ENCODE peak calls at places on chromosomes 3 and 15, in seven cellular contexts. One of them, this sample, is unnamed.

GRCh38 chr3:30187366-30187765 is 419.0 kb upstream of the TGFBR2 start:
- DNase-seq in OCI-LY7: no peak
- DNase-seq in tibial artery: no peak
- DNase-seq in caudate nucleus: no peak
- DNase-seq in activated CD4-positive, CD25-positive, alpha-beta regulatory T cell treated with anti-CD3 and anti-CD28 coated beads, Interleukin-2, amount 50 U/mL, for 72 hours: no peak
- DNase-seq in fibroblast of mammary gland: no peak
- DNase-seq in H7: no peak
- DNase-seq in this sample: no peak

GRCh38 chr15:78206326-78207109 is 27.8 kb downstream of the ACSBG1 start:
- DNase-seq in caudate nucleus: no peak
- DNase-seq in activated CD4-positive, CD25-positive, alpha-beta regulatory T cell treated with anti-CD3 and anti-CD28 coated beads, Interleukin-2, amount 50 U/mL, for 72 hours: peak
- DNase-seq in fibroblast of mammary gland: no peak
- DNase-seq in H7: peak
- DNase-seq in tibial artery: no peak
- DNase-seq in OCI-LY7: no peak
- DNase-seq in this sample: no peak

GRCh38 chr3:17137321-17137826 is 252.6 kb downstream of the PLCL2 start:
- DNase-seq in H7: no peak
- DNase-seq in activated CD4-positive, CD25-positive, alpha-beta regulatory T cell treated with anti-CD3 and anti-CD28 coated beads, Interleukin-2, amount 50 U/mL, for 72 hours: no peak
- DNase-seq in tibial artery: no peak
- DNase-seq in caudate nucleus: no peak
- DNase-seq in fibroblast of mammary gland: no peak
- DNase-seq in OCI-LY7: no peak
- DNase-seq in this sample: no peak

GRCh38 chr15:29088666-29089065 is 181.0 kb downstream of the NSMCE3 start:
- DNase-seq in fibroblast of mammary gland: no peak
- DNase-seq in H7: no peak
- DNase-seq in caudate nucleus: no peak
- DNase-seq in OCI-LY7: no peak
- DNase-seq in tibial artery: peak
- DNase-seq in activated CD4-positive, CD25-positive, alpha-beta regulatory T cell treated with anti-CD3 and anti-CD28 coated beads, Interleukin-2, amount 50 U/mL, for 72 hours: no peak
- DNase-seq in this sample: no peak

GRCh38 chr15:75830910-75831805 is 12.1 kb upstream of the UBE2Q2 start:
- DNase-seq in activated CD4-positive, CD25-positive, alpha-beta regulatory T cell treated with anti-CD3 and anti-CD28 coated beads, Interleukin-2, amount 50 U/mL, for 72 hours: no peak
- DNase-seq in fibroblast of mammary gland: no peak
- DNase-seq in caudate nucleus: no peak
- DNase-seq in H7: no peak
- DNase-seq in tibial artery: no peak
- DNase-seq in OCI-LY7: no peak
- DNase-seq in this sample: no peak

GRCh38 chr3:185677146-185677829 is 91.2 kb downstream of the SENP2 start:
- DNase-seq in OCI-LY7: peak
- DNase-seq in activated CD4-positive, CD25-positive, alpha-beta regulatory T cell treated with anti-CD3 and anti-CD28 coated beads, Interleukin-2, amount 50 U/mL, for 72 hours: no peak
- DNase-seq in H7: peak
- DNase-seq in fibroblast of mammary gland: peak
- DNase-seq in tibial artery: no peak
- DNase-seq in caudate nucleus: no peak
- DNase-seq in this sample: peak

GRCh38 chr3:8519774-8520448 is 18.3 kb downstream of the LMCD1 start:
- DNase-seq in H7: no peak
- DNase-seq in tibial artery: no peak
- DNase-seq in activated CD4-positive, CD25-positive, alpha-beta regulatory T cell treated with anti-CD3 and anti-CD28 coated beads, Interleukin-2, amount 50 U/mL, for 72 hours: no peak
- DNase-seq in fibroblast of mammary gland: no peak
- DNase-seq in caudate nucleus: no peak
- DNase-seq in OCI-LY7: no peak
- DNase-seq in this sample: no peak

GRCh38 chr3:67318162-67318561 is 320.1 kb downstream of the KBTBD8 start:
- DNase-seq in tibial artery: no peak
- DNase-seq in caudate nucleus: no peak
- DNase-seq in OCI-LY7: no peak
- DNase-seq in H7: no peak
- DNase-seq in activated CD4-positive, CD25-positive, alpha-beta regulatory T cell treated with anti-CD3 and anti-CD28 coated beads, Interleukin-2, amount 50 U/mL, for 72 hours: no peak
- DNase-seq in fibroblast of mammary gland: no peak
- DNase-seq in this sample: no peak

GRCh38 chr3:153137626-153138025 is 24.4 kb upstream of the RAP2B start:
- DNase-seq in H7: no peak
- DNase-seq in activated CD4-positive, CD25-positive, alpha-beta regulatory T cell treated with anti-CD3 and anti-CD28 coated beads, Interleukin-2, amount 50 U/mL, for 72 hours: no peak
- DNase-seq in tibial artery: no peak
- DNase-seq in OCI-LY7: no peak
- DNase-seq in caudate nucleus: no peak
- DNase-seq in fibroblast of mammary gland: no peak
- DNase-seq in this sample: peak

GRCh38 chr3:143302638-143303171 is 183.1 kb downstream of the CHST2 start:
- DNase-seq in fibroblast of mammary gland: peak
- DNase-seq in activated CD4-positive, CD25-positive, alpha-beta regulatory T cell treated with anti-CD3 and anti-CD28 coated beads, Interleukin-2, amount 50 U/mL, for 72 hours: no peak
- DNase-seq in caudate nucleus: no peak
- DNase-seq in OCI-LY7: no peak
- DNase-seq in H7: no peak
- DNase-seq in tibial artery: peak
- DNase-seq in this sample: no peak

GRCh38 chr15:90315276-90315982 is 36.7 kb upstream of the ZNF774 start:
- DNase-seq in fibroblast of mammary gland: peak
- DNase-seq in OCI-LY7: no peak
- DNase-seq in H7: no peak
- DNase-seq in tibial artery: peak
- DNase-seq in caudate nucleus: peak
- DNase-seq in activated CD4-positive, CD25-positive, alpha-beta regulatory T cell treated with anti-CD3 and anti-CD28 coated beads, Interleukin-2, amount 50 U/mL, for 72 hours: no peak
- DNase-seq in this sample: no peak

GRCh38 chr15:45588199-45588910 is 1.2 kb downstream of the BLOC1S6 start:
- DNase-seq in activated CD4-positive, CD25-positive, alpha-beta regulatory T cell treated with anti-CD3 and anti-CD28 coated beads, Interleukin-2, amount 50 U/mL, for 72 hours: no peak
- DNase-seq in OCI-LY7: no peak
- DNase-seq in caudate nucleus: no peak
- DNase-seq in tibial artery: no peak
- DNase-seq in H7: no peak
- DNase-seq in fibroblast of mammary gland: peak
- DNase-seq in this sample: no peak

GRCh38 chr3:147139341-147139740 is 267.0 kb downstream of the ZIC4 start:
- DNase-seq in caudate nucleus: no peak
- DNase-seq in fibroblast of mammary gland: no peak
- DNase-seq in tibial artery: no peak
- DNase-seq in H7: no peak
- DNase-seq in activated CD4-positive, CD25-positive, alpha-beta regulatory T cell treated with anti-CD3 and anti-CD28 coated beads, Interleukin-2, amount 50 U/mL, for 72 hours: no peak
- DNase-seq in OCI-LY7: no peak
- DNase-seq in this sample: no peak

This sample was measured in MM.1S.